ENCODE peak calls at places on chromosomes 4 and X, in five cellular contexts. G is CD8-positive, alpha-beta memory T cell; P is GM23338; C is stomach; Q is upper lobe of right lung. L is an unnamed sample. For H3K36me3 and H3K4me1, the result is how much of the 10 kb centered on the place peaks cover.

GRCh38 chr4:184371390-184371787 is 103.0 kb downstream of the IRF2 start:
- DNase-seq in G (no peak), P (no peak), C (no peak), Q (no peak), L (no peak)

GRCh38 chrX:41405551-41405950 is 41.6 kb upstream of the NYX start:
- DNase-seq in G (no peak), P (no peak), C (no peak), Q (no peak), L (no peak)

GRCh38 chr4:36285784-36286480 is 4.5 kb downstream of the DTHD1 start:
- DNase-seq in G (peak), P (no peak), C (no peak), Q (no peak), L (no peak)

GRCh38 chr4:125346616-125347015 is 31.9 kb downstream of the FAT4 start:
- DNase-seq in G (no peak), P (peak), C (no peak), Q (no peak), L (no peak)

GRCh38 chr4:94653984-94654609 is 103.7 kb upstream of the BMPR1B start:
- DNase-seq in G (no peak), P (no peak), C (no peak), Q (no peak), L (no peak)

GRCh38 chr4:119016636-119017035 is 119.0 kb upstream of the MYOZ2 start:
- DNase-seq in G (no peak), P (no peak), C (no peak), Q (no peak), L (no peak)

GRCh38 chr4:56909083-56909981 is 1.6 kb downstream of the REST start:
- DNase-seq in G (no peak), P (peak), C (peak), Q (no peak), L (peak)

GRCh38 chr4:158599150-158599549 is 72.5 kb downstream of the C4orf46 start:
- DNase-seq in G (no peak), P (no peak), C (no peak), Q (no peak), L (no peak)

GRCh38 chr4:16875487-16875886 is 23.0 kb downstream of the LDB2 start:
- DNase-seq in G (no peak), P (no peak), C (no peak), Q (no peak), L (peak)

GRCh38 chrX:54926978-54927377 is 6.4 kb downstream of the TRO start:
- DNase-seq in G (no peak), P (no peak), C (no peak), Q (no peak), L (no peak)
- H3K36me3 ChIP-seq in G (under half), P (under half), C (under half), Q (under half), L (under half)

GRCh38 chr4:102608190-102608589 is 107.0 kb downstream of the NFKB1 start:
- DNase-seq in G (no peak), P (no peak), C (no peak), Q (no peak), L (no peak)
- H3K4me1 ChIP-seq in G (under half), P (under half), C (under half), Q (under half), L (under half)

GRCh38 chr4:180436366-180436765 is 1806.8 kb upstream of the TENM3 start:
- DNase-seq in G (no peak), P (no peak), C (no peak), Q (no peak), L (no peak)
- H3K4me3 ChIP-seq in G (no peak), P (no peak), C (no peak), Q (no peak), L (no peak)

GRCh38 chrX:24494544-24495113 is 29.5 kb downstream of the PDK3 start:
- DNase-seq in G (no peak), P (no peak), C (no peak), Q (no peak), L (peak)

GRCh38 chrX:24495700-24496099 is 30.6 kb downstream of the PDK3 start:
- DNase-seq in G (no peak), P (no peak), C (no peak), Q (no peak), L (no peak)

GRCh38 chrX:24493740-24494543 is 28.9 kb downstream of the PDK3 start:
- DNase-seq in G (no peak), P (peak), C (no peak), Q (no peak), L (no peak)

GRCh38 chrX:24498975-24499374 is 33.9 kb downstream of the PDK3 start:
- DNase-seq in G (peak), P (peak), C (no peak), Q (no peak), L (no peak)

DNA sequence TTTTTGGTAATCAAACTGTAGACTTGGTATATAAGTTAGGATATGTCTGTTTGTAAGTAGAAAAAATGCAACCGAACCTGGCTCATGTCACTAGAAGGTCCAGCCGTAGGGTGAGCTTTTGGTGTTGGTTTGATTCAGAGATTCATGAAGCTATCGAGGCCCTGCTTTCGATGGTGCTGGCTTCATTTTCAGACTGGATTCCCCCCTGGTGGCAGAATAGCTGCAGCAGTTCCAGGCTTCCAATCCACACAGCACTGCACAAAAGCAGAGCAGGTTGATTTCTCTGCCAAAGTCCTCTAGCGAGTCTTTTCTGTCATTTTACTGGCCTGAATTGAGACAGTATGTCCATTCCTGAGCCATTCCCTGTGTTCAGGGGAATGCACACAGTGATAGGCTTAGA is 33.1 kb downstream of the PDK3 start:
- DNase-seq in G (no peak), P (peak), C (no peak), Q (no peak), L (peak)
- H3K36me3 ChIP-seq in G (under half), P (under half), C (under half), Q (under half), L (under half)

DNA sequence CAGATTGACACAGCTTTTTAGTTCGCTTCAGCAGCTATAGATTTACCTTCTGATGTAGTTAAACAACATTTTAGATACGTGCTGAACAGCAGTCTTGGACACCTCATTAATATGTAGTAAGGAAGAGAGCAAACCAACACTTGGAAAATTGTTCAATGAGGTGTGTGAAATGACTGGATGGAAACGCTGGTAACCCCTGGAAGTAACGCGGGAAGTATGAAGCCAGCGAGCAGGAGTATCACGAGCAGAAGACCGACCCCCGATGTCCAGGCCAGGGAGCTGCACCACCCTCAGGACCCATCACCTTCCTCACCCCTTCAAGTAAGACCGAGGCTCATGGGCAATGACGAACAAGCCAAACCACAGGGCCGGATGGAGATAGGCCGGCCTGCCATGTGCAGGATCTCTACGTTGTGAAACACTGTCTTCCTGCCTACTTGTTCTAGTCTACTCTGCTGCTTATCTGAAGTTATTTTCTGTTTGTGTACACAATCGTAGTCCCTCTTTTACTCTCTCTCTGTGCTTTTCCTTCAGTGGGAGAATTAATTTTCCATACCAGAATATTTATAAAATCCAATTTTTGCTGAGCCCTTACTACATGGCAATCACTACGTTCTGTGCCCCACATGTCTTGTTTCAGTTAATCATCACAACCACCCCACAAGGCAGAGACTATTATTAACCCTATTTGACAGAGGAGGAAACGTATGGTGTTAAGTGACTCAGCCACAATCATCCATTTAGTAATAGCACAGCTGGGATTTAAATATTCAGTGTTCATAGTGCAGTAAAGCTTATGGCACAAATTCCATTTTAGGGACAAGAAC is 221.7 kb downstream of the APBB2 start:
- DNase-seq in G (no peak), P (no peak), C (no peak), Q (no peak), L (peak)
- H3K4me1 ChIP-seq in G (under half), P (under half), C (under half), Q (under half), L (under half)

GRCh38 chr4:113584407-113585150 is 177.0 kb downstream of the CAMK2D start:
- DNase-seq in G (no peak), P (peak), C (no peak), Q (no peak), L (peak)
- H3K4me3 ChIP-seq in G (no peak), P (no peak), C (no peak), Q (no peak), L (no peak)

GRCh38 chr4:145130788-145131398 is 32.8 kb downstream of the ABCE1 start:
- DNase-seq in G (no peak), P (no peak), C (no peak), Q (no peak), L (no peak)

GRCh38 chr4:145130130-145130529 is 32.0 kb downstream of the ABCE1 start:
- DNase-seq in G (no peak), P (no peak), C (no peak), Q (no peak), L (no peak)

DNA sequence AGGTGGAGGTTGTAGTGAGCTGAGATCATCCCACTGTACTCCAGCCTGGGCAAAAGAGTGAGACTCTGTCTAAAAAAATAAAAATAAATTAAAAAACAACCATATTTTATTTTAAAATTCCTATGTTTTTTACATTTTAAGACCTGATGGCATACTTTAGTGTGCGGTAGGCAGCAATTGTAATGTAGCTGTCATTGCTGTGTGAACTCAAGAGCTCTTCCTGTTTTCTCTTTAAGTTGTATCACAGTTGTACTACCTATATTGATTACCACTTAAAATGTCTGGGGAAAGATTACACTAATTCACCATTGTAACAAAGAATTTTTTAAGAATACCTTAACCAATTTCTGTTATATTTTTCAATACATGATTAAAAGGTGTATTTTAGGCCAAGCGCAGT is 27.3 kb downstream of the ABCE1 start:
- DNase-seq in G (no peak), P (no peak), C (no peak), Q (no peak), L (no peak)
- H3K36me3 ChIP-seq in G (under half), P (half or more), C (half or more), Q (half or more), L (half or more)

L was measured in A673.